ENCODE peak calls at places on chromosomes 4 and X, in four cellular contexts. A is ELR, V is Daoy, T is AML-193. R is an unnamed sample.

GRCh38 chr4:76251448-76252270 is at the start of gene FAM47E:
- DNase-seq in A (peak; percentile 46), V (peak; percentile 75), T (no peak), R (peak; percentile 47)

GRCh38 chr4:150115851-150116250 is 37.6 kb downstream of the DCLK2 start:
- DNase-seq in A (no peak), V (no peak), T (no peak), R (no peak)

GRCh38 chrX:136199365-136199764 is 51.8 kb downstream of the MAP7D3 start:
- DNase-seq in A (peak; percentile 18), V (no peak), T (no peak), R (no peak)

GRCh38 chr4:39044947-39045734 is 12.9 kb upstream of the TMEM156 start:
- DNase-seq in A (peak; percentile 50), V (peak; percentile 59), T (no peak), R (no peak)

GRCh38 chrX:101287402-101287801 is 3.7 kb downstream of the TAF7L start:
- DNase-seq in A (peak; percentile 56), V (peak; percentile 19), T (peak; percentile 27), R (peak; percentile 20)

GRCh38 chr4:74531952-74532794 is 87.2 kb downstream of the AREG start:
- DNase-seq in A (peak; percentile 85), V (peak; percentile 51), T (peak; percentile 76), R (peak; percentile 33)

GRCh38 chr4:186942745-186943606 is 219.3 kb upstream of the FAT1 start:
- DNase-seq in A (no peak), V (no peak), T (no peak), R (no peak)

GRCh38 chr4:6940744-6941137 is 31.1 kb downstream of the TBC1D14 start:
- DNase-seq in A (no peak), V (no peak), T (no peak), R (no peak)

GRCh38 chrX:69027181-69028005 is 137.9 kb downstream of the PJA1 start:
- DNase-seq in A (peak; percentile 82), V (peak; percentile 68), T (no peak), R (no peak)

GRCh38 chrX:102659790-102660757 is 8.8 kb downstream of the GPRASP1 start:
- DNase-seq in A (peak; percentile 70), V (peak; percentile 78), T (no peak), R (peak; percentile 67)

GRCh38 chr4:46329118-46329976 is 60.6 kb downstream of the GABRA2 start:
- DNase-seq in A (peak; percentile 0), V (no peak), T (peak; percentile 14), R (peak; percentile 62)

GRCh38 chr4:89438102-89438831 is 130.7 kb upstream of the GPRIN3 start:
- DNase-seq in A (peak; percentile 57), V (peak; percentile 29), T (peak; percentile 46), R (peak; percentile 28)

GRCh38 chr4:19241845-19242244 is 1009.9 kb upstream of the SLIT2 start:
- DNase-seq in A (no peak), V (no peak), T (no peak), R (no peak)

GRCh38 chr4:183571350-183572076 is 66.7 kb downstream of the ING2 start:
- DNase-seq in A (peak; percentile 37), V (no peak), T (no peak), R (peak; percentile 18)

GRCh38 chr4:140309124-140309870 is 64.1 kb upstream of the SCOC start:
- DNase-seq in A (peak; percentile 54), V (no peak), T (no peak), R (no peak)

GRCh38 chr4:53484911-53485459 is 106.3 kb downstream of the LNX1 start:
- DNase-seq in A (no peak), V (no peak), T (no peak), R (no peak)

GRCh38 chr4:179415016-179415841 is 1973.0 kb upstream of the AGA start:
- DNase-seq in A (peak; percentile 70), V (peak; percentile 3), T (no peak), R (no peak)

GRCh38 chrX:32483534-32484136 is 727.7 kb downstream of the DMD start:
- DNase-seq in A (peak; percentile 13), V (no peak), T (peak; percentile 7), R (no peak)